ENCODE peak calls at places on chromosomes 4 and X, in six cellular contexts. One of them, this sample, is unnamed.

GRCh38 chrX:47500541-47500940 is 17.5 kb upstream of the ZNF41 start:
- DNase-seq in pancreas: no peak
- DNase-seq in fibroblast of lung: no peak
- DNase-seq in BJ: no peak
- DNase-seq in HCT116: no peak
- DNase-seq in transverse colon: no peak
- DNase-seq in this sample: no peak

GRCh38 chr4:153154010-153154975 is 50.0 kb upstream of the TRIM2 start:
- DNase-seq in BJ: no peak
- DNase-seq in pancreas: no peak
- DNase-seq in transverse colon: peak; percentile 50
- DNase-seq in fibroblast of lung: peak; percentile 60
- DNase-seq in HCT116: no peak
- DNase-seq in this sample: no peak

GRCh38 chr4:115609631-115610030 is 496.2 kb upstream of the NDST4 start:
- DNase-seq in pancreas: no peak
- DNase-seq in BJ: no peak
- DNase-seq in transverse colon: no peak
- DNase-seq in fibroblast of lung: peak; percentile 0
- DNase-seq in HCT116: no peak
- DNase-seq in this sample: no peak

GRCh38 chr4:153244969-153245368 is 40.7 kb downstream of the TRIM2 start:
- DNase-seq in BJ: no peak
- DNase-seq in fibroblast of lung: no peak
- DNase-seq in HCT116: no peak
- DNase-seq in transverse colon: no peak
- DNase-seq in pancreas: no peak
- DNase-seq in this sample: no peak

GRCh38 chr4:185513489-185514181 is 21.7 kb downstream of the PDLIM3 start:
- DNase-seq in transverse colon: peak; percentile 33
- DNase-seq in pancreas: peak; percentile 48
- DNase-seq in HCT116: no peak
- DNase-seq in fibroblast of lung: peak; percentile 61
- DNase-seq in BJ: no peak
- DNase-seq in this sample: no peak

GRCh38 chr4:77538144-77538543 is 67.5 kb upstream of the CXCL13 start:
- DNase-seq in pancreas: no peak
- DNase-seq in transverse colon: no peak
- DNase-seq in BJ: peak; percentile 4
- DNase-seq in fibroblast of lung: peak; percentile 76
- DNase-seq in HCT116: peak; percentile 22
- DNase-seq in this sample: peak; percentile 80

GRCh38 chr4:121998024-121998423 is 46.2 kb upstream of the TRPC3 start:
- DNase-seq in fibroblast of lung: no peak
- DNase-seq in transverse colon: no peak
- DNase-seq in BJ: no peak
- DNase-seq in pancreas: no peak
- DNase-seq in HCT116: no peak
- DNase-seq in this sample: no peak

GRCh38 chrX:9612146-9612505 is 147.3 kb downstream of the TBL1X start:
- DNase-seq in fibroblast of lung: no peak
- DNase-seq in BJ: no peak
- DNase-seq in pancreas: no peak
- DNase-seq in HCT116: no peak
- DNase-seq in transverse colon: no peak
- DNase-seq in this sample: no peak

GRCh38 chr4:152248347-152248746 is 287.5 kb downstream of the FBXW7 start:
- DNase-seq in transverse colon: no peak
- DNase-seq in fibroblast of lung: no peak
- DNase-seq in HCT116: no peak
- DNase-seq in pancreas: no peak
- DNase-seq in BJ: no peak
- DNase-seq in this sample: no peak

GRCh38 chrX:10004832-10005475 is 37.8 kb downstream of the CLDN34 start:
- DNase-seq in BJ: no peak
- DNase-seq in fibroblast of lung: no peak
- DNase-seq in pancreas: no peak
- DNase-seq in HCT116: no peak
- DNase-seq in transverse colon: no peak
- DNase-seq in this sample: no peak

GRCh38 chr4:102345795-102346100 is 466 bp upstream of the SLC39A8 start:
- DNase-seq in BJ: no peak
- DNase-seq in transverse colon: no peak
- DNase-seq in pancreas: no peak
- DNase-seq in fibroblast of lung: peak; percentile 6
- DNase-seq in HCT116: no peak
- DNase-seq in this sample: no peak

GRCh38 chrX:3550871-3551270 is 162.6 kb downstream of the PRKX start:
- DNase-seq in HCT116: no peak
- DNase-seq in transverse colon: no peak
- DNase-seq in pancreas: no peak
- DNase-seq in BJ: no peak
- DNase-seq in fibroblast of lung: no peak
- DNase-seq in this sample: no peak

GRCh38 chrX:79367907-79368306 is 773 bp upstream of the ITM2A start:
- DNase-seq in HCT116: no peak
- DNase-seq in BJ: no peak
- DNase-seq in transverse colon: no peak
- DNase-seq in fibroblast of lung: no peak
- DNase-seq in pancreas: no peak
- DNase-seq in this sample: no peak

GRCh38 chr4:17174751-17175150 is 276.3 kb upstream of the LDB2 start:
- DNase-seq in HCT116: no peak
- DNase-seq in pancreas: no peak
- DNase-seq in transverse colon: no peak
- DNase-seq in BJ: no peak
- DNase-seq in fibroblast of lung: no peak
- DNase-seq in this sample: no peak

GRCh38 chrX:38870386-38870895 is 69.2 kb downstream of the MID1IP1 start:
- DNase-seq in HCT116: no peak
- DNase-seq in transverse colon: no peak
- DNase-seq in BJ: no peak
- DNase-seq in pancreas: no peak
- DNase-seq in fibroblast of lung: peak; percentile 3
- DNase-seq in this sample: no peak

GRCh38 chr4:4558881-4559280 is 17.0 kb upstream of the STX18 start:
- DNase-seq in BJ: no peak
- DNase-seq in transverse colon: no peak
- DNase-seq in pancreas: no peak
- DNase-seq in fibroblast of lung: peak; percentile 60
- DNase-seq in HCT116: no peak
- DNase-seq in this sample: no peak

GRCh38 chrX:11462648-11463047 is 169.4 kb downstream of the AMELX start:
- DNase-seq in transverse colon: no peak
- DNase-seq in pancreas: no peak
- DNase-seq in fibroblast of lung: no peak
- DNase-seq in HCT116: no peak
- DNase-seq in BJ: no peak
- DNase-seq in this sample: no peak

GRCh38 chrX:14899607-14900006 is 26.4 kb downstream of the MOSPD2 start:
- DNase-seq in BJ: no peak
- DNase-seq in HCT116: peak; percentile 15
- DNase-seq in fibroblast of lung: peak; percentile 72
- DNase-seq in transverse colon: no peak
- DNase-seq in pancreas: no peak
- DNase-seq in this sample: peak; percentile 56

GRCh38 chr4:113673450-113673849 is 88.1 kb downstream of the CAMK2D start:
- DNase-seq in HCT116: peak; percentile 19
- DNase-seq in fibroblast of lung: peak; percentile 33
- DNase-seq in transverse colon: peak; percentile 16
- DNase-seq in pancreas: no peak
- DNase-seq in BJ: no peak
- DNase-seq in this sample: no peak

GRCh38 chrX:101160001-101160400 is 59.6 kb upstream of the DRP2 start:
- DNase-seq in transverse colon: no peak
- DNase-seq in pancreas: no peak
- DNase-seq in HCT116: no peak
- DNase-seq in fibroblast of lung: peak; percentile 8
- DNase-seq in BJ: no peak
- DNase-seq in this sample: no peak

GRCh38 chrX:30864383-30864785 is 24.7 kb downstream of the TAB3 start:
- DNase-seq in HCT116: no peak
- DNase-seq in fibroblast of lung: no peak
- DNase-seq in pancreas: no peak
- DNase-seq in transverse colon: no peak
- DNase-seq in BJ: no peak
- DNase-seq in this sample: no peak

GRCh38 chr4:85756938-85757337 is 282.0 kb downstream of the ARHGAP24 start:
- DNase-seq in pancreas: peak; percentile 26
- DNase-seq in HCT116: no peak
- DNase-seq in fibroblast of lung: peak; percentile 43
- DNase-seq in BJ: no peak
- DNase-seq in transverse colon: no peak
- DNase-seq in this sample: no peak

GRCh38 chrX:110915120-110915519 is 119.5 kb upstream of the CHRDL1 start:
- DNase-seq in HCT116: no peak
- DNase-seq in transverse colon: no peak
- DNase-seq in fibroblast of lung: peak; percentile 88
- DNase-seq in BJ: peak; percentile 18
- DNase-seq in pancreas: no peak
- DNase-seq in this sample: peak; percentile 23

DNA sequence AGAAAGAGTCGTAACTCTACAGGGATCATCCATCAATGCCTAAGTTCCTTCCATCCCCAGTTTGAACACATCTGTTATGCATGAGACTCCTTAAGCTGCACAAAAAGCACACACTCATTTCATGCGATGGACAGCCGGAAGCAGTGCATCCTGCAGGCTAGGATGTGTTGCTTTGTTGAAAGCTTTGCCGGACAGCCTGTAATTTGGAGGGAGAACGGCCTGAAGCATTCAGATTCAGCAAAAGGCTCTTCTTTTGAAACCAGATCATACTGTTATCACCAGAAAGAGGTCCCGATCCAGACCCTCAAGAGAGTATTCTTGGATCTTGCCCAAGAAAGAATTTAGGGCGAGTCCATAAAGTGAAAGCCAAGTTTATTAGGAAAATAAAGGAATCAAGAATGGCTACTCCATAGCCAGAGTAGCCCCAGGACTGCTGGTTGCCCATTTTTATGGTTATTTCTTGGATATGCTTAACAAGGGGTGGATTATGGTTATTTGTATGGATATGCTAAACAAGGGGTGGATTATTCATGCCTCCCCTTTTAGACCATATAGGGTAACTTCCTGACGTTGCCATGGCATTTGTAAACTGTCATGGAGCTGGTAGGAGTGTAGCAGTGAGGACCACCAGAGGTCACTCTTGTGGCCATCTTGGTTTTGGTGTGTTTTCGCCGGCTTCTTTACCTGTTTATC is 48.1 kb upstream of the DHRSX start:
- DNase-seq in HCT116: no peak
- DNase-seq in BJ: no peak
- DNase-seq in transverse colon: no peak
- DNase-seq in pancreas: no peak
- DNase-seq in fibroblast of lung: no peak
- DNase-seq in this sample: no peak
- TF ChIP-seq CTCF in HCT116: no peak
- TF ChIP-seq CTCF in BJ: no peak
- TF ChIP-seq CTCF in transverse colon: no peak
- TF ChIP-seq CTCF in pancreas: no peak
- TF ChIP-seq CTCF in fibroblast of lung: no peak
- TF ChIP-seq CTCF in this sample: no peak

DNA sequence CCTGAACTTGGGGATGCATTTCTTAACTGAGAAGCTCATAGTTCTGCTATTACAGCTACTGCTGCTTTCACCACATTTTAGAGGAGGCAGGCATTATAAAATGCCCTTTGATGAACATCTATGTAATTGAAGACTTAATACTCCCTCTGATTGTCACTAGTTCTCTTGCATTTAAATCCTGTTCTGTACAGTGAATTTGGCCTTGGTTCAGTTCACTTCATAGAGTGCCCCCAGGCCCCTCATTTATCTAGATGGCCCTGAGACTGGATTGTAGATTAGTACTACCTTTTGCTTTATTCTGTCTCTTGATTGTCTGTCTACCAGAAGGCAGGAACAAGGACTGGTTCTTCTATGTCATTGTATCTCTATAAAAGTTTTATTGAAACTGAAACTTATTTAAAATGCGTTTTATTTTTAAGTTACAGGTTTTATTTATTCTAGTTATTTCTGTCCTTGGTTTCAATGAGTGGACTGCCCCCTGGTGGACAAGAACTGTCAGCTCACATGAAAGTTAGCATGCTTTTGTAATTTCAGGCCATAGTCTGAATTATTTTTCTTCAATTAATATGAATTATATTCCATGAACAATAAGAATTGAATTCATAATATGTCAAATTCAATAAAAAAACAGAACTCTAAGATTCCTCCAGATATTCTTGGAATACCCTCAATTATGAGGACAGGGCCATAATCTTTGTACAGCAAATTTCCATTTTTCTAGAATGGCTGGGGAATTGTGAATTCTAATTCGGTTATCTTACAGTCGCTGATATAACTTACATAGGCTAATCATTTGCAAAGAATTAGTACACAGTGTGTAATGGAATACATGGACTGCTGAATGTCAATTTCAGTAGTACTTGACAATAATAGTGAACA is 47.2 kb upstream of the TMEM33 start:
- DNase-seq in transverse colon: peak; percentile 21
- DNase-seq in BJ: peak; percentile 1
- DNase-seq in pancreas: peak; percentile 51
- DNase-seq in fibroblast of lung: peak; percentile 21
- DNase-seq in HCT116: peak; percentile 34
- DNase-seq in this sample: peak; percentile 16
- H3K36me3 ChIP-seq in transverse colon: no peaks in the 10 kb centered on the region
- H3K36me3 ChIP-seq in BJ: no peaks in the 10 kb centered on the region
- H3K36me3 ChIP-seq in pancreas: no peaks in the 10 kb centered on the region
- H3K36me3 ChIP-seq in fibroblast of lung: no peaks in the 10 kb centered on the region
- H3K36me3 ChIP-seq in HCT116: no peaks in the 10 kb centered on the region
- H3K36me3 ChIP-seq in this sample: no peaks in the 10 kb centered on the region

GRCh38 chr4:44210750-44211149 is 237.9 kb downstream of the KCTD8 start:
- DNase-seq in HCT116: no peak
- DNase-seq in fibroblast of lung: no peak
- DNase-seq in transverse colon: no peak
- DNase-seq in BJ: no peak
- DNase-seq in pancreas: no peak
- DNase-seq in this sample: no peak
- TF ChIP-seq CTCF in HCT116: no peak
- TF ChIP-seq CTCF in fibroblast of lung: no peak
- TF ChIP-seq CTCF in transverse colon: no peak
- TF ChIP-seq CTCF in BJ: no peak
- TF ChIP-seq CTCF in pancreas: no peak
- TF ChIP-seq CTCF in this sample: no peak

DNA sequence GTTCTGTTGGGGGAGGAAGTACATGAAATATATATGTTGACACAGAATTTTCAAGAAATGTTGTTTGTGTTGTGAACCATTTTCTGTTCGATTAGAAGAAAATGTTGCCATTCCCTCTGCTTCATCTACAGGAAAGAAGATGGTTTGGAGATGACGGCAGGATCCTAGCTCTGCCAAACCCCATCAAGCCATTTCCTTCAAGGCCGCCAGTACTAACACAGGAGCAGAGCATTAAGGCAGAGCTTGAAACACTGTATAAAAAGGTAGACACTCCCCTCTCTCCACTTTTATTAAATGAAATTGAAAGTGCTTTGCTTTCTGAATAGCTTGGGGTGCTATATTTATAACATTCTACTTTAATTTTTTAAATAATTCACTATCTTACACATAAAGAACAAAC is 46.8 kb downstream of the CC2D2A start:
- DNase-seq in pancreas: no peak
- DNase-seq in transverse colon: no peak
- DNase-seq in BJ: no peak
- DNase-seq in HCT116: no peak
- DNase-seq in fibroblast of lung: no peak
- DNase-seq in this sample: no peak
- H3K36me3 ChIP-seq in pancreas: no peaks in the 10 kb centered on the region
- H3K36me3 ChIP-seq in transverse colon: no peaks in the 10 kb centered on the region
- H3K36me3 ChIP-seq in BJ: peaks cover 1% of the 10 kb centered on the region
- H3K36me3 ChIP-seq in HCT116: no peaks in the 10 kb centered on the region
- H3K36me3 ChIP-seq in fibroblast of lung: peaks cover 4% of the 10 kb centered on the region
- H3K36me3 ChIP-seq in this sample: no peaks in the 10 kb centered on the region

This sample was measured in kidney epithelial cell.